ENCODE peak calls at places on chromosomes 13 and 19, in eight cellular contexts. Z, F, K, H, R, M, V and T are unnamed samples. For H3K27me3 and H3K4me1, the result is how much of the 10 kb centered on the place peaks cover.

GRCh38 chr19:51573331-51573730 is 2.2 kb downstream of the ZNF175 start:
- DNase-seq in K (peak), H (no peak), F (no peak), M (peak), Z (no peak), V (no peak), R (no peak), T (no peak)

GRCh38 chr19:5968431-5969373 is 9.2 kb downstream of the RANBP3 start:
- DNase-seq in H (no peak), K (peak), M (no peak), F (no peak), V (no peak), R (peak), Z (peak), T (peak)

GRCh38 chr19:29770653-29771052 is 41.1 kb upstream of the CCNE1 start:
- DNase-seq in F (no peak), K (no peak), V (no peak), M (no peak), R (no peak), Z (no peak), H (no peak), T (no peak)

GRCh38 chr19:45428385-45429231 is 4.9 kb upstream of the ERCC1 start:
- DNase-seq in R (peak), H (peak), V (no peak), K (peak), F (no peak), Z (peak), M (peak), T (no peak)

GRCh38 chr19:50679177-50680125 is 30.2 kb downstream of the C19orf81 start:
- DNase-seq in V (peak), H (peak), M (peak), K (peak), R (peak), F (peak), Z (peak), T (peak)

GRCh38 chr19:6023085-6023682 is 45.2 kb upstream of the RANBP3 start:
- DNase-seq in V (no peak), F (no peak), K (peak), Z (no peak), M (peak), R (no peak), H (peak), T (peak)

GRCh38 chr13:110636701-110637201 is 21.4 kb downstream of the NAXD start:
- DNase-seq in R (no peak), K (peak), V (no peak), M (no peak), F (no peak), Z (no peak), H (no peak), T (no peak)

GRCh38 chr13:75258159-75258782 is 223.7 kb downstream of the TBC1D4 start:
- DNase-seq in Z (no peak), H (no peak), R (no peak), F (no peak), M (peak), V (peak), K (no peak), T (no peak)

GRCh38 chr19:39409886-39410619 is 2.4 kb upstream of the PLEKHG2 start:
- DNase-seq in K (peak), R (peak), M (no peak), H (peak), V (peak), Z (no peak), F (peak), T (no peak)

GRCh38 chr19:54388001-54388802 is 23.5 kb upstream of the LAIR1 start:
- DNase-seq in R (no peak), M (no peak), F (no peak), V (no peak), K (peak), H (no peak), Z (no peak), T (no peak)

GRCh38 chr19:16737909-16738308 is 18.3 kb downstream of the NWD1 start:
- DNase-seq in Z (no peak), R (no peak), H (no peak), M (peak), F (no peak), K (no peak), V (no peak), T (no peak)

GRCh38 chr19:7483720-7484201 is 5.1 kb downstream of the PEX11G start:
- DNase-seq in V (no peak), F (no peak), K (peak), H (no peak), R (no peak), M (no peak), Z (no peak), T (no peak)

GRCh38 chr13:97191143-97191542 is 31.0 kb upstream of the MBNL2 start:
- DNase-seq in R (no peak), H (no peak), Z (no peak), V (no peak), F (no peak), M (no peak), K (no peak), T (no peak)

GRCh38 chr13:99501952-99502310 is 659 bp downstream of the TM9SF2 start:
- DNase-seq in M (peak), F (no peak), H (no peak), K (peak), R (peak), V (no peak), Z (no peak), T (no peak)

GRCh38 chr13:21033866-21034601 is 27.4 kb downstream of the LATS2 start:
- DNase-seq in H (no peak), F (no peak), R (peak), V (no peak), M (no peak), K (peak), Z (no peak), T (no peak)

GRCh38 chr13:111323950-111324651 is 3.7 kb downstream of the TEX29 start:
- DNase-seq in R (no peak), Z (peak), V (no peak), K (no peak), M (peak), F (no peak), H (no peak), T (no peak)

GRCh38 chr19:30450101-30450500 is 77.9 kb downstream of the ZNF536 start:
- DNase-seq in H (peak), R (no peak), V (no peak), F (no peak), K (no peak), Z (peak), M (no peak), T (no peak)

GRCh38 chr13:39892731-39893293 is 237.3 kb downstream of the COG6 start:
- DNase-seq in M (no peak), H (peak), V (no peak), R (no peak), F (no peak), Z (no peak), K (no peak), T (no peak)

GRCh38 chr13:79435549-79435948 is 29.5 kb upstream of the RBM26 start:
- DNase-seq in Z (no peak), R (no peak), H (no peak), V (no peak), K (no peak), F (no peak), M (peak), T (peak)

GRCh38 chr13:98004107-98004506 is 50.6 kb downstream of the IPO5 start:
- DNase-seq in Z (no peak), F (no peak), K (no peak), V (no peak), H (no peak), R (no peak), M (peak), T (no peak)

GRCh38 chr13:66657165-66657895 is 572.8 kb downstream of the PCDH9 start:
- DNase-seq in F (no peak), M (peak), R (peak), K (no peak), Z (no peak), V (peak), H (peak), T (peak)

GRCh38 chr19:45667620-45668341 is at the start of gene GIPR:
- DNase-seq in Z (peak), K (peak), V (peak), H (no peak), R (peak), F (no peak), M (peak), T (peak)

GRCh38 chr19:33290956-33291622 is 11.2 kb downstream of the CEBPA start:
- DNase-seq in R (peak), F (no peak), V (no peak), Z (no peak), K (peak), H (no peak), M (no peak), T (peak)

GRCh38 chr19:42424712-42425131 is 2.5 kb downstream of the LIPE start:
- DNase-seq in M (no peak), R (no peak), K (peak), F (no peak), H (no peak), Z (peak), V (no peak), T (no peak)
- H3K27me3 ChIP-seq in M (under half), R (under half), K (under half), F (under half), H (under half), Z (under half), V (under half), T (under half)

GRCh38 chr13:24162604-24163003 is 2.1 kb downstream of the SPATA13 start:
- DNase-seq in Z (no peak), F (no peak), M (no peak), V (no peak), H (no peak), K (no peak), R (no peak), T (no peak)

GRCh38 chr13:24159921-24160324 is 597 bp upstream of the SPATA13 start:
- DNase-seq in Z (peak), R (peak), K (no peak), F (no peak), M (no peak), V (no peak), H (no peak), T (no peak)

GRCh38 chr13:24159362-24159761 is 1.2 kb upstream of the SPATA13 start:
- DNase-seq in M (no peak), V (no peak), K (peak), F (no peak), H (no peak), Z (no peak), R (no peak), T (no peak)

GRCh38 chr13:24161980-24162517 is 1.5 kb downstream of the SPATA13 start:
- DNase-seq in V (no peak), K (no peak), Z (no peak), H (no peak), R (peak), M (no peak), F (no peak), T (no peak)

GRCh38 chr13:24161010-24161775 is 673 bp downstream of the SPATA13 start:
- DNase-seq in V (no peak), R (peak), Z (peak), F (no peak), H (peak), K (peak), M (no peak), T (no peak)
- TF ChIP-seq CTCF in V (no peak), R (no peak), Z (no peak), F (no peak), H (no peak), K (no peak), M (no peak), T (no peak)

DNA sequence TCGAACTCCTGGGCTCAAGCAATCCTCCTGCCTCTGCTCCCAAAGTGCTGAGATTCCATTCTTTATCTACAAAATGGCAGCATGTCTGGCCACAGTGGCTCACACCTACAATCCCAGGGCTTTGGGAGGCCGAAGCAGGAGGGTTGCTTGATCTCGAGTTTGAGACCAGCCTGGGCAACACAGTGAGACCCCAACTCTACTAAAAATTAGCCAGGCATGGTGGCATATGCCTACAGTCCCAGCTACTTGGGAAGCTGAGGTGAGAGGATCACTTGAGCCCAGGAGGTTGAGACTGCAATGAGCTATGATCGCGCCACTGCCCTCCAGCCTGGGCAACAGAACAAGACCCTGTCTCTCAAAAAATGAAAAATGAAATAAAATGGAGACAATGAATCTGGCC is 6.1 kb downstream of the NAPA start:
- DNase-seq in M (no peak), F (no peak), K (no peak), V (no peak), Z (no peak), H (no peak), R (no peak), T (no peak)
- H3K4me1 ChIP-seq in M (under half), F (half or more), K (under half), V (under half), Z (under half), H (under half), R (half or more), T (under half)

GRCh38 chr13:26053418-26053980 is 1.7 kb upstream of the SHISA2 start:
- DNase-seq in R (no peak), M (no peak), Z (no peak), H (no peak), K (no peak), F (no peak), V (no peak), T (no peak)
- H3K27me3 ChIP-seq in R (under half), M (under half), Z (under half), H (under half), K (half or more), F (under half), V (under half), T (half or more)

DNA sequence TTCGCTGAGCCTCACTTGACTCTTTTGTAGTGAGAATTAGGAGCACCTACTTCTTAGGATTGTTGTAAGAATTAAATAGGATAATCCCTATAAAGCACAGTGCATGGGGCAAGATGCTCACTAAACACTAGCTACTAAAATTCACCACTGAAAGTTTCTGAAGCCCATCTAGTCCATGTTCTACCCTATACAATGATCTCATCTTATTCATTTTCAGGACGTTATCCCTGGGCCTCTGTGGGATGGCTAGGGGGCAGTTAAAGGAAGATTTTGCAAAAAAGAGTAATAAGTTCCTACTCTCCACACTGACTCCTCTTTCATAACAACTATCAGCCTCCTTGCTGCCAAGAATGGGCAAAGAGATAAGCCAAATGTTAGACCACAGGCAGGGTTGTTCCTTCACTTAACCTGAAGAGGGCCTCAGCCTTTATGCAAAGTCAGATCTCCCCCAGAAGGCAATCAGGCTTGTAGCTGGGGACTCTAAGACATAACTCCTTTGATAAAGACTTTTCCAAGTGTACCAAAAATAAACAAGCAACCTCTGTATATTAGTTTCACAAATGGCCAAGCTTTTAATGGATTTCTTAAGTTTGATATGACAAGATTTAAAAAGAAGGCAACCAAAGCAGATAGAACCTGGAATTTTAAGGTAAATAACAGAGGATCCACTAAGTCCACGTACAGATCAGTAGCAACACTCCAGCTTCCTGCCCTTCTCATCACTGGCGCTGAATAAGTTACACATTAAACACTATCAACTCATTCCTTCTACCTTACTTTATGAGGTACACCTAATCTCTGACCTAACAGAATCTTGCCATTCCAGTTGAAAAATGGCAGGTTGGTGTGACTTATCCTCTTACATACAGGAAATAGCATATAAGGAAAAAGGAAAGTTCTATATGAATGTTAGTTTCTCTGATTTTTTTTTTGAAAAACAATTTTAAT is 44.4 kb downstream of the ELF1 start:
- DNase-seq in M (peak), Z (peak), K (no peak), V (peak), H (no peak), F (no peak), R (no peak), T (no peak)
- TF ChIP-seq CTCF in M (peak), Z (peak), K (peak), V (peak), H (peak), F (peak), R (no peak), T (peak)

GRCh38 chr19:11194657-11195056 is 2.7 kb downstream of the KANK2 start:
- DNase-seq in Z (no peak), K (no peak), R (no peak), V (no peak), M (peak), H (no peak), F (no peak), T (no peak)

GRCh38 chr19:11196406-11197287 is 698 bp downstream of the KANK2 start:
- DNase-seq in M (peak), F (no peak), V (no peak), K (peak), Z (no peak), H (peak), R (peak), T (no peak)

GRCh38 chr19:11195169-11195568 is 2.2 kb downstream of the KANK2 start:
- DNase-seq in H (no peak), V (no peak), K (peak), F (no peak), Z (no peak), M (peak), R (peak), T (no peak)

GRCh38 chr19:11194173-11194572 is 3.2 kb downstream of the KANK2 start:
- DNase-seq in Z (no peak), R (no peak), K (peak), V (no peak), M (no peak), H (no peak), F (no peak), T (no peak)

DNA sequence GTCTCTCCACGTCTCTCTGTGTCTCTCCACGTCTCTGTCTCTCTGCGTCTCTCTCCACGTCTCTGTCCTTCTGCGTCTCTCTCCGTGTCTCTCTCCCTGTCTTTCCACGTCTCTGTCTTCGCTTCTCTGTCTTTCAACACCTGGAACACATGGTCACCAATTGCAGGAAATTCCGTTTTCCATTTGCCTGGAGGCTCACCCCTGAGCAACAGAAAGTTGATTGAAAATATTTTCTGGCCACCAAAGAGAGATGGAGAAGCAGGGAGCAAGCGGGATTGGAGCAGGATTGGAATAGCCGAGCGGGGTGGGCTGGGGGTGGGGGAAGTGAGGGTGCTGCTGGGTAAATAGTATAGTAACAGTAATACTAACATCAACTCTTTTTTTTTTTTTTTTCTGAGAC is 1.7 kb downstream of the KANK2 start:
- DNase-seq in M (no peak), F (no peak), K (peak), R (no peak), Z (no peak), H (no peak), V (no peak), T (no peak)
- H3K4me1 ChIP-seq in M (under half), F (half or more), K (under half), R (under half), Z (under half), H (under half), V (under half), T (under half)

GRCh38 chr19:1663854-1664253 is 11.4 kb upstream of the TCF3 start:
- DNase-seq in F (no peak), R (no peak), M (no peak), V (no peak), K (no peak), H (no peak), Z (no peak), T (no peak)

GRCh38 chr19:1671716-1672037 is 19.3 kb upstream of the TCF3 start:
- DNase-seq in K (peak), Z (peak), V (no peak), R (no peak), H (no peak), F (no peak), M (no peak), T (no peak)

GRCh38 chr19:1668339-1669123 is 16.1 kb upstream of the TCF3 start:
- DNase-seq in R (no peak), V (no peak), M (no peak), K (peak), Z (no peak), F (no peak), H (no peak), T (no peak)

GRCh38 chr19:1665565-1666047 is 13.2 kb upstream of the TCF3 start:
- DNase-seq in Z (no peak), F (no peak), H (no peak), K (no peak), M (no peak), R (no peak), V (no peak), T (no peak)

GRCh38 chr19:1668048-1668338 is 15.6 kb upstream of the TCF3 start:
- DNase-seq in H (no peak), R (no peak), Z (no peak), V (no peak), F (no peak), M (no peak), K (no peak), T (no peak)
- H3K27me3 ChIP-seq in H (under half), R (under half), Z (under half), V (under half), F (under half), M (under half), K (under half), T (under half)